ENCODE peak calls at places on chromosomes 6 and 20, in ten cellular contexts. W is PC-9, U is CD14-positive monocyte, Z is HFFc6, I is GM12865, F is WERI-Rb-1, C is AG04449, O is cardiac muscle cell, K is body of pancreas, Q is A549. P is an unnamed sample.

GRCh38 chr20:1330075-1330830 is 1.3 kb upstream of the SDCBP2 start:
- DNase-seq in C (no peak), W (peak), K (peak), O (peak), F (no peak), U (no peak), I (peak), Z (no peak), Q (no peak), P (no peak)

GRCh38 chr6:116279232-116280160 is at the start of gene TSPYL1:
- DNase-seq in K (peak), Q (peak), C (peak), U (peak), F (peak), O (peak), W (peak), Z (peak), I (peak), P (peak)

GRCh38 chr6:47277702-47278101 is 32.0 kb downstream of the TNFRSF21 start:
- DNase-seq in C (no peak), Q (no peak), K (no peak), U (no peak), I (no peak), O (no peak), W (no peak), Z (no peak), F (no peak), P (no peak)

GRCh38 chr20:57281900-57282299 is 15.5 kb upstream of the BMP7 start:
- DNase-seq in C (no peak), W (no peak), F (no peak), Z (no peak), O (no peak), K (no peak), I (peak), U (no peak), Q (no peak), P (no peak)

GRCh38 chr6:158969148-158969547 is 30.9 kb downstream of the RSPH3 start:
- DNase-seq in I (no peak), Z (no peak), W (no peak), Q (no peak), O (no peak), C (no peak), U (no peak), K (no peak), F (no peak), P (no peak)

GRCh38 chr20:46057856-46058655 is 29.0 kb downstream of the SLC12A5 start:
- DNase-seq in C (no peak), U (no peak), O (peak), Z (peak), I (no peak), K (peak), F (no peak), Q (no peak), W (no peak), P (no peak)

GRCh38 chr20:32355417-32355841 is 2.7 kb upstream of the ASXL1 start:
- DNase-seq in F (no peak), I (peak), O (no peak), Z (no peak), C (no peak), W (no peak), Q (no peak), K (no peak), U (no peak), P (no peak)

GRCh38 chr6:114747995-114748625 is 405.3 kb upstream of the HS3ST5 start:
- DNase-seq in Q (no peak), Z (peak), W (peak), F (peak), I (peak), C (peak), O (peak), K (peak), U (no peak), P (peak)

GRCh38 chr6:43304882-43305281 is 3.7 kb downstream of the CRIP3 start:
- DNase-seq in I (no peak), K (no peak), Q (no peak), Z (no peak), F (no peak), O (no peak), U (no peak), C (no peak), W (no peak), P (no peak)

GRCh38 chr20:34233687-34234086 is 7.5 kb upstream of the ASIP start:
- DNase-seq in I (no peak), K (no peak), W (no peak), F (no peak), Z (no peak), O (no peak), Q (no peak), C (no peak), U (no peak), P (no peak)

GRCh38 chr20:4817230-4817671 is 95.5 kb downstream of the PRND start:
- DNase-seq in I (no peak), K (no peak), U (no peak), Q (peak), Z (peak), W (no peak), F (no peak), O (no peak), C (no peak), P (peak)

GRCh38 chr20:45822863-45823262 is 4.2 kb downstream of the TNNC2 start:
- DNase-seq in F (peak), K (peak), W (peak), I (no peak), U (no peak), Q (no peak), Z (peak), C (no peak), O (no peak), P (no peak)

GRCh38 chr6:43836507-43836906 is 66.5 kb downstream of the VEGFA start:
- DNase-seq in C (no peak), F (no peak), Z (peak), O (no peak), W (no peak), Q (no peak), I (no peak), U (peak), K (no peak), P (no peak)

GRCh38 chr20:60512436-60512835 is 554.2 kb downstream of the CDH26 start:
- DNase-seq in F (no peak), W (no peak), Z (peak), I (no peak), K (no peak), U (no peak), C (peak), O (peak), Q (no peak), P (no peak)

GRCh38 chr6:147664092-147664491 is 155.6 kb downstream of the SAMD5 start:
- DNase-seq in C (no peak), F (no peak), Z (no peak), O (no peak), U (no peak), Q (no peak), I (no peak), W (no peak), K (no peak), P (no peak)

GRCh38 chr6:136534268-136534667 is 16.0 kb downstream of the MAP7 start:
- DNase-seq in K (no peak), F (peak), Z (no peak), Q (no peak), O (no peak), U (no peak), C (no peak), W (no peak), I (no peak), P (no peak)

GRCh38 chr20:17619351-17620093 is 49.6 kb downstream of the DSTN start:
- DNase-seq in I (no peak), C (no peak), W (no peak), Z (no peak), K (peak), Q (no peak), F (no peak), U (no peak), O (no peak), P (no peak)

GRCh38 chr20:10673831-10674683 is at the start of gene JAG1:
- DNase-seq in W (peak), K (peak), Q (peak), U (peak), C (peak), O (peak), Z (peak), F (peak), I (peak), P (peak)

GRCh38 chr20:46688151-46689081 is 828 bp downstream of the TP53RK start:
- DNase-seq in K (no peak), U (no peak), Q (no peak), Z (peak), O (peak), C (no peak), F (no peak), I (no peak), W (no peak), P (no peak)

DNA sequence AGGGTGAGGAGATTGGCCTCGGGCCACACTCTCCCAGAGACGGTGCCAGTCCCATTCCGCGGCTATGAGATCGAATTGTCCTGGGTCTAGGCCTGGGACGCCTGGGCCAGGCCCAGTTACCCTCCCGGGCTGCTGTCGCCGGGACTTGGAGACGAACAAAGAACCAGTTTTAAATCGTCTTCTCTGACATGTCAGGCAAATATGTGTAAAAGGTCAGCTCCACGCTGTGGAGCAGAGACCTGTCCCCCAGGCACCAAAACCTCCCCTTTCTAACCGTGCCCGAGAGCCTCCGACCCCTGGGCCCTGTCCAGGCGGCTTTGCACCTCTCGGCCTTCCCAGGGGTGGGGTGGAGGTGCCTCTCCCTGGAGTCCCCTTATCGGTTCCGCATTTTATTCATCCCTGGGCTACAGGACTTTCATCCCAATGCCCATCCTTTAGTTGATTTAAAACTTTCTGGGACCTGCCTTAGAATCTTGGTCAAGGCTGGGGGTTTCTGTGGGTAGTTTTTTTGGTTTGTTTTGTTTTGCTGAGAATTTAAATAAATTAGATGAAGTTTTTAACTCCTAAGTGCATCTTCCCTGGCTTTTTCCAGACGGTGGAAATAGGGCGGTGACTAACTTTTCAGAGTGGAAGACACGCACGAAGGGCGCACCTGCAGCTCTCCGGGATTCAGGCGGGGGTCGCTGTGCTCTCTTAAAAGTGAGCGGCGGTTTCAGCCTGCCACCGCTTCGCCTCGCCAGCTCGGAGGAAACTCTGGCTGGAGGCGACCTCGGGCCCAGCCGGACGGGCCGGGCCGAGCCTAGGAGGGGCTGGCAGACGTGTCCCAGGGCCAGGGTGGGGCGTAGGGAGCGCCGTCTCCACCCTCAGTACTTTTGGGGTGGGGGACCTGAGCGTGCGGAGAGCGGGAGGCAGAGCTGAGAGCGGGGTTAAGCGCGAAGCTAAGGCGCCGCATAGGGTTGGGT is 6.0 kb upstream of the TFAP2A start:
- DNase-seq in K (no peak), O (no peak), Q (no peak), U (no peak), Z (no peak), C (no peak), W (no peak), F (peak), I (no peak), P (no peak)
- TF ChIP-seq CTCF in K (no peak), O (no peak), Q (no peak), U (no peak), Z (no peak), C (no peak), W (no peak), F (peak), I (peak), P (no peak)

GRCh38 chr20:44068780-44069191 is 118.2 kb downstream of the JPH2 start:
- DNase-seq in O (no peak), I (no peak), C (no peak), Q (no peak), K (no peak), F (no peak), U (no peak), Z (no peak), W (no peak), P (no peak)

GRCh38 chr20:44069203-44069931 is 117.6 kb downstream of the JPH2 start:
- DNase-seq in Z (no peak), U (peak), I (peak), Q (no peak), C (no peak), W (no peak), F (no peak), K (no peak), O (peak), P (no peak)

GRCh38 chr20:44067650-44068081 is 119.3 kb downstream of the JPH2 start:
- DNase-seq in O (no peak), I (no peak), C (no peak), U (no peak), W (no peak), F (no peak), K (no peak), Q (no peak), Z (no peak), P (no peak)

GRCh38 chr20:44066645-44067606 is 120.1 kb downstream of the JPH2 start:
- DNase-seq in F (no peak), Z (no peak), O (no peak), I (no peak), K (no peak), U (no peak), W (no peak), Q (no peak), C (no peak), P (no peak)

DNA sequence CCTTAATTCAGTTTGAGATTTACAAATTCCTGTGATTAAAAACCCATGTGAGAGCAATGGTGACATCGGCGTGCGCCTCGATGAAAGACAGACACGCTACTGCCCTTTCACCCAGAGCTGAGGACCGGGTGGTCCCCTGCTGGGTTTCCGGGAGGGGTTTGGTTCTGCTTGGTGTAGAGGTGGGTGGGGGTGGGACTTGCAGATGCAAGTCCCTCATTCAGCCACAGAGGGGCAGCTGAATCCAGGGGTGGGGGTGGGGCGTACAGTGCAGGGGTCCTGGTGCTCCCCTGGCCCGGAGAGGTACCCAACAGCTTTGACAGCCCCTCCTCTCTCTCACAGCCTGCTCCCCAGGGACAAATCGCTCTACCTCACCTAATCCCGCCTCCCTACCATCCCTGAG is 118.7 kb downstream of the JPH2 start:
- DNase-seq in I (no peak), W (no peak), O (no peak), C (no peak), Q (no peak), Z (no peak), F (no peak), K (no peak), U (no peak), P (no peak)
- TF ChIP-seq CTCF in I (no peak), W (no peak), O (peak), C (no peak), Q (no peak), Z (no peak), F (peak), K (no peak), U (no peak), P (no peak)

GRCh38 chr6:16602035-16602434 is 159.2 kb downstream of the ATXN1 start:
- DNase-seq in C (no peak), W (no peak), I (peak), U (no peak), F (no peak), Q (no peak), Z (no peak), K (no peak), O (no peak), P (no peak)

GRCh38 chr6:16595514-16595913 is 165.7 kb downstream of the ATXN1 start:
- DNase-seq in K (no peak), I (no peak), U (no peak), Z (no peak), C (no peak), W (no peak), Q (no peak), O (no peak), F (no peak), P (no peak)

GRCh38 chr6:16600026-16600425 is 161.2 kb downstream of the ATXN1 start:
- DNase-seq in F (no peak), Z (no peak), K (no peak), C (no peak), Q (no peak), U (no peak), O (peak), I (no peak), W (no peak), P (no peak)

GRCh38 chr6:16596890-16597331 is 164.3 kb downstream of the ATXN1 start:
- DNase-seq in I (no peak), W (no peak), C (no peak), U (no peak), Z (no peak), F (no peak), O (no peak), K (no peak), Q (no peak), P (no peak)

GRCh38 chr6:16600701-16601100 is 160.6 kb downstream of the ATXN1 start:
- DNase-seq in O (no peak), W (no peak), F (no peak), I (no peak), Z (no peak), Q (no peak), U (no peak), K (no peak), C (no peak), P (no peak)
- TF ChIP-seq CTCF in O (no peak), W (no peak), F (no peak), I (no peak), Z (no peak), Q (no peak), U (no peak), K (no peak), C (no peak), P (no peak)

DNA sequence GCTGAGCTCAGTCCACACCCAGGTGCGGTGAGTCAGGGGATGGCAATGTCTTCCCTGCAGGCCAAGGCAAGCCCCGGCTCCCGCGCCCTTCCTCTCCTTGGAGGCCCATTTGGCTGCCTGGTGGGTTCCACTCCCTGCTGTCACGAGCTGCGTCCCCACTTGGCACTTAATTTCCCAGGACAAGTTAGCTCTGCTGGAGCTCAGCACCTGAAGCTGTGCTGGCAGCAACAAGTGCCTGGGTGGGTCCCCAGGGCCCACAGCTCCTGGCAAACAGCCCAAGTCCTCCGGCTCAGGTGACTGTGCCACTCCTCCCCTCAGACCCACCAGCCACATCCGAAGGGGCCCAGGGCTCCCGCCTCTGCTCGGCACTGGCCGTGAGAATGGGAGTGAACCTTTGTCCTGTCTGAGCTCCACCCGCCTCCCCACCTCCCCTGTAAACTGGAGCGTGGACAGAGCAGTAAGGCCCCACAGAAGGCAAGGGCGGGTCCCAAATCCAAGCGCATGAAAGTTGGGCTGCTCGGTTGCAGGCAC is 16.9 kb downstream of the LAMA5 start:
- DNase-seq in I (no peak), O (no peak), K (no peak), U (no peak), W (peak), C (no peak), Q (peak), Z (no peak), F (peak), P (no peak)
- TF ChIP-seq CTCF in I (no peak), O (no peak), K (no peak), U (no peak), W (no peak), C (no peak), Q (no peak), Z (no peak), F (no peak), P (no peak)

DNA sequence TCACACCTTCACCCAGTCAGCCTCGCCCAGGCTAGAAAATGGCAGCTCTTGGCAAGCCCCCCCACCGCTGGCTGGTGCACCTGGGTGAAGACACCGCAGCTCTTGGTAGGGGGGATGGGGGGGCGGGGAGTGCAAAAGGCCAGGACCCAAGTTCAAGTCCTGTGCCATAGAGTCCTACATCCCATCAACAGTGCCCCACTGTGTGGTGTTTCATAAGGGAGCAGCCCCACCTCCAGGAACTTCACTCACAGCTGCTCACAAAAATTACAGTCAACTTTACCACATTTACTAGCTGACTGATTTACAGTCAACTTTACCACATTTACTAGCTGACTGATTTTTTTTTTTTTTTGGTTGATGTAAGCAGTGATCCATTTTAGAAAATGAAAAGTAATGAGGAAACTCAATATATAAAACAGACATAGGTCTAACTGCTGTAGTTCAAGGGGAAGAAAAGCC is 209.0 kb upstream of the SNX9 start:
- DNase-seq in K (no peak), O (peak), Q (no peak), F (no peak), Z (no peak), C (no peak), W (no peak), I (no peak), U (no peak), P (no peak)
- TF ChIP-seq CTCF in K (no peak), O (no peak), Q (no peak), F (peak), Z (no peak), C (no peak), W (peak), I (no peak), U (no peak), P (no peak)

DNA sequence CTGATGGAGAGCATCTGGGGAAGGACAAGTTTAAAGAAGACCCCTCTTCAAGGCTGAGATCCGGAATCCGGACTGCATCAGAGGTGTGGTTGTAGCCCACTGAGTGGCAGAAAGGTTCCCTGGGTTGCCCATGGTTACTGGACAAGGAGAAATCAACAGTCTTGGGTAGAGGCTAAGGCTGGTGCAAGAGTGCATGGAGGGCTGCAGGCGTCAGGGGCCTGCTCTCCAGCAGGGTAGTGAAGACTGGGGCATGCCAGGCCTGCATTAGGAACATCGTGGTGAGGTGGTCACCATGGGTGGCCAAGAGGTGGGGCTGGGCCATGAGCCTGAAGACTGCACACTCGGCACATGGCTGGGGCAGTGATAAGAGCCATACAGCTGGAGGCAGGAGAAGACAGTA is 91.2 kb downstream of the RNF182 start:
- DNase-seq in U (no peak), W (no peak), Z (no peak), C (no peak), K (no peak), F (no peak), Q (no peak), I (no peak), O (no peak), P (no peak)
- TF ChIP-seq CTCF in U (no peak), W (no peak), Z (no peak), C (no peak), K (no peak), F (no peak), Q (no peak), I (no peak), O (no peak), P (no peak)

GRCh38 chr6:100460650-100461204 is 4.0 kb downstream of the SIM1 start:
- DNase-seq in Q (peak), O (no peak), C (no peak), Z (no peak), U (no peak), I (no peak), K (no peak), F (no peak), W (no peak), P (no peak)
- TF ChIP-seq CTCF in Q (peak), O (peak), C (peak), Z (peak), U (peak), I (no peak), K (no peak), F (peak), W (no peak), P (peak)

DNA sequence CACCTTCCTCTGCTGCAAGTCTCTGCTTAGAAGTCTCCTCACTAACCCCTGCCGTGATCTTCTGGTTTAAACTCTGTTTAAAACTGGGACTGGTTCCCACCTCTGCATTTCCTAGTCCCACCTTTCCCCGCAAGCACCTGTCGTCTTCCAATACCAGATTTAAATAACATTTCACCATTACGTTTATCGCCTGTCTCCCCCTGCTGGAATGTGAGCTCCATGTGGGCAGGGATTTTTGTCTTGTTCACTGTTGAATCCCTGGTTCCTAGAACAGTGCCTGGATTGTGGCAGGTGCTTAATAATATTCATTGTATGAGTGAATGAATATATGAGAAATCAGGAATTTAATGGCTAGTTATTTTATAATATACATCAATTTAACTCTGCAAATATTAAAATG is 2.7 kb downstream of the GUCA1A start:
- DNase-seq in C (no peak), F (no peak), U (no peak), K (no peak), Z (no peak), Q (no peak), W (no peak), I (no peak), O (no peak), P (no peak)
- TF ChIP-seq CTCF in C (no peak), F (peak), U (no peak), K (no peak), Z (peak), Q (peak), W (peak), I (no peak), O (peak), P (no peak)

P was measured in AG09319.